ENCODE peak calls at places on chromosomes 6 and 20, in ten cellular contexts. B, S, Y, Z, V, L, J, P, F and D are unnamed samples.

GRCh38 chr6:45436544-45437440 is 59.1 kb upstream of the SUPT3H start:
- DNase-seq in J (no peak), Y (no peak), S (no peak), L (peak; percentile 94), P (no peak), V (peak; percentile 41), Z (no peak), B (no peak), F (no peak), D (no peak)

GRCh38 chr20:2326046-2326445 is 30.2 kb downstream of the TGM3 start:
- DNase-seq in B (no peak), Z (no peak), S (no peak), J (no peak), L (no peak), P (no peak), F (no peak), Y (no peak), V (no peak), D (no peak)

GRCh38 chr6:132011582-132011981 is 60.4 kb upstream of the CCN2 start:
- DNase-seq in J (no peak), L (peak; percentile 17), Y (no peak), V (no peak), B (no peak), F (no peak), Z (no peak), S (no peak), P (no peak), D (no peak)

GRCh38 chr20:434661-435419 is 26.7 kb downstream of the RBCK1 start:
- DNase-seq in L (no peak), B (no peak), F (no peak), S (no peak), J (peak; percentile 6), Y (no peak), V (no peak), Z (no peak), P (no peak), D (no peak)

GRCh38 chr6:45586216-45587171 is 208.8 kb upstream of the SUPT3H start:
- DNase-seq in Y (no peak), B (no peak), L (no peak), S (no peak), Z (no peak), V (peak; percentile 43), F (no peak), P (no peak), J (no peak), D (no peak)

GRCh38 chr6:90190181-90190580 is 106.5 kb downstream of the BACH2 start:
- DNase-seq in S (no peak), Y (no peak), B (no peak), P (no peak), F (no peak), V (no peak), J (no peak), L (peak; percentile 74), Z (no peak), D (no peak)

GRCh38 chr20:63821824-63822223 is 9.2 kb downstream of the ZBTB46 start:
- DNase-seq in F (no peak), L (no peak), Y (no peak), B (no peak), V (no peak), S (no peak), P (no peak), J (no peak), Z (no peak), D (no peak)

GRCh38 chr6:4936681-4937041 is 67.2 kb downstream of the RPP40 start:
- DNase-seq in Z (peak; percentile 47), J (no peak), F (no peak), S (no peak), Y (no peak), P (no peak), V (peak; percentile 53), B (no peak), L (peak; percentile 68), D (no peak)

GRCh38 chr6:67680297-67680932 is 954.7 kb upstream of the ADGRB3 start:
- DNase-seq in S (no peak), L (peak; percentile 64), Y (no peak), B (no peak), V (no peak), F (no peak), Z (no peak), J (no peak), P (no peak), D (no peak)

GRCh38 chr20:17629025-17629424 is 53.0 kb downstream of the RRBP1 start:
- DNase-seq in V (no peak), J (no peak), B (no peak), S (peak; percentile 7), Z (no peak), P (no peak), Y (no peak), F (no peak), L (no peak), D (no peak)

GRCh38 chr20:58550661-58551060 is 35.5 kb upstream of the APCDD1L start:
- DNase-seq in L (peak; percentile 99), Y (no peak), F (peak; percentile 40), B (no peak), P (no peak), V (no peak), Z (no peak), S (no peak), J (no peak), D (no peak)

GRCh38 chr6:21984135-21984534 is 312.7 kb downstream of the PRL start:
- DNase-seq in P (no peak), Z (no peak), L (no peak), V (no peak), S (no peak), F (no peak), J (no peak), Y (no peak), B (no peak), D (no peak)

GRCh38 chr6:21984551-21984950 is 312.3 kb downstream of the PRL start:
- DNase-seq in Z (no peak), P (no peak), J (no peak), Y (no peak), F (no peak), V (no peak), L (peak; percentile 65), S (no peak), B (no peak), D (no peak)

GRCh38 chr6:21987501-21987957 is 309.3 kb downstream of the PRL start:
- DNase-seq in V (peak; percentile 83), F (peak; percentile 34), S (peak; percentile 58), P (peak; percentile 49), Z (peak; percentile 76), B (peak; percentile 58), L (peak; percentile 97), J (peak; percentile 55), Y (peak; percentile 53), D (peak; percentile 76)

GRCh38 chr6:21986703-21987102 is 310.1 kb downstream of the PRL start:
- DNase-seq in V (no peak), S (no peak), Y (no peak), B (no peak), L (no peak), P (no peak), F (peak; percentile 22), Z (no peak), J (no peak), D (no peak)

DNA sequence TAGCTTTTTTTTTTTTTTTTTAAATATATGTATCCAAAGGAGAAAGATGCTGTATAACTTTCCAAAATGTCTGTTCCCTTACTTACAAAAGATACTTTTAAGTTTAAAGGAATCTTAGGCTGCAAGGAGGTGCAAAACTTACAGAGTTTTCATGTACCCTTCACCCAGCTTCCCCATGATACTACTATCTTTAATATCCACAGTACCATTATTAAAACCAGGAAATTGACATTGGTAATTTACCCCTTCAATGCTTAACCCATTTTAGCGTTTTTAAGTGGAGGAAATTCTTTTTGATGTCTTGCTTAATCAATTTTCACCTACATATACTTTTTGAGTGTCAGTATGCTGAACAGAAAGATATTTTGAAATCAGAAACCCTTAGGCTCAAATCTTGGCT is 310.9 kb downstream of the PRL start:
- DNase-seq in Y (no peak), F (no peak), P (no peak), S (no peak), B (no peak), V (no peak), L (no peak), J (no peak), Z (no peak), D (no peak)
- H3K4me1 ChIP-seq in Y (peaks cover 39% of the 10 kb centered on the region), F (peaks cover 4% of the 10 kb centered on the region), P (no peaks in the 10 kb centered on the region), S (no peaks in the 10 kb centered on the region), B (peaks cover 7% of the 10 kb centered on the region), V (no peaks in the 10 kb centered on the region), L (peaks cover 5% of the 10 kb centered on the region), J (peaks cover 7% of the 10 kb centered on the region), Z (peaks cover 29% of the 10 kb centered on the region), D (peaks cover 24% of the 10 kb centered on the region)

DNA sequence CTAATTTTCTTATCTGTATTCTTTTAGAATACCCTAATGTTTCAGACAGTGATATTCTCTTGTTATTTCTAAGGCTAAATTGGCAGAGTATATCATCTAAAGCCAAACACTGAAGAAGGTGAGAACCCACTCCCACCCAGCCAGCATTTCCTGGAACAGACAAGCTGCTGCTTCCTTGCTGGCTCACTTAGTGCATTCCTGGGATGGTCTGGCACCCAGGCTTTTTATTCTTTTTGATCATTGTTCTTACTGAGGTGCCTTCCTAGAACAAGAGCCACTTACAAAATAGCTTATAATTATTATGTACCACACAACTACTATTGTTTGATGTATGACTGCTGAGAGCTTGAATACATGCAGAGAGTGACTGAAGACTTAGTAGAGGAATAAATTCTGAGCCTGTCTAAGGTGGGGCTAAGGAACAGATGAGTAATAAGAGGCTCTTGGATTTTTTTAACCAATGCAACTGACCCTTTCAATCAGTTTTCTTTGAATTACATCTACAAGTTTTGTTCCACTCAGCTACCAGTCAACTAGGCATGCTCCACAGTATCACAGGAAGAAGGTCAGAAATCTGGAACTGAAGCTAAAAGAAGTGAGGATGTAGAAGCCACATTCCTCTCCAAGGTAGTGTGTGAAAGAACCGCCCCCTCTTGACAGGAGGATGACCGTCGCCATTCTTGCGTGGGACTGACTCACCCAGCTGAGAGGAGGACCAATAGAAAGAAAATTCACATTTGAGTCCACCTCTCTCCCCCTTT is 30.1 kb downstream of the PRPH2 start:
- DNase-seq in P (no peak), Z (no peak), L (peak; percentile 90), V (peak; percentile 62), Y (no peak), F (peak; percentile 61), B (no peak), J (no peak), S (peak; percentile 33), D (no peak)
- H3K4me1 ChIP-seq in P (no peaks in the 10 kb centered on the region), Z (no peaks in the 10 kb centered on the region), L (peaks cover 11% of the 10 kb centered on the region), V (no peaks in the 10 kb centered on the region), Y (peaks cover 52% of the 10 kb centered on the region), F (no peaks in the 10 kb centered on the region), B (peaks cover 44% of the 10 kb centered on the region), J (peaks cover 2% of the 10 kb centered on the region), S (peaks cover 65% of the 10 kb centered on the region), D (peaks cover 5% of the 10 kb centered on the region)

GRCh38 chr20:44896583-44896982 is 11.1 kb downstream of the YWHAB start:
- DNase-seq in J (no peak), S (no peak), P (no peak), V (no peak), B (no peak), Z (no peak), F (no peak), L (no peak), Y (no peak), D (no peak)
- H3K4me1 ChIP-seq in J (peaks cover 6% of the 10 kb centered on the region), S (peaks cover 23% of the 10 kb centered on the region), P (peaks cover 5% of the 10 kb centered on the region), V (no peaks in the 10 kb centered on the region), B (peaks cover 12% of the 10 kb centered on the region), Z (peaks cover 13% of the 10 kb centered on the region), F (peaks cover 5% of the 10 kb centered on the region), L (peaks cover 4% of the 10 kb centered on the region), Y (peaks cover 88% of the 10 kb centered on the region), D (no peaks in the 10 kb centered on the region)

DNA sequence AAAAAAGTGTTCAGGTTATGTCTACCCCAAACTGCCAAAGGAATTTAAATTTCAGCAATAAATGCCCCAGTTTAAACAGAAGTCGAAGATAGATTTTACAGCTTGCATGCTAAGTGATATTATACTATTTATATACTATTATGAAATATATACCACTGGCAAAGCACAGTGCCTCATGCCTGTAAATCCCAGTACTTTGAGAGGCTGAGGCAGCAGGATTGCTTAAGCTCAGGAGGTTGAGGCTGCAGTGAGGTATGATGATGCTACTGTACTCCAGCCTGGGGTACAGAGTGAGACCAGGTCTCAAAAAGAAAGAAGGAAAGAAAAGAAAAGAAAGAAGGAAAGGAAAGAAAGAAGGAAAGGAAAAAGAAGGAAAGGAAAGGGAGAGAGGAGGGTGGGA is 102.1 kb downstream of the MTFR2 start:
- DNase-seq in P (no peak), J (no peak), F (no peak), V (no peak), Y (no peak), B (no peak), Z (no peak), S (no peak), L (no peak), D (no peak)
- H3K4me1 ChIP-seq in P (no peaks in the 10 kb centered on the region), J (no peaks in the 10 kb centered on the region), F (no peaks in the 10 kb centered on the region), V (no peaks in the 10 kb centered on the region), Y (peaks cover 71% of the 10 kb centered on the region), B (no peaks in the 10 kb centered on the region), Z (no peaks in the 10 kb centered on the region), S (peaks cover 4% of the 10 kb centered on the region), L (no peaks in the 10 kb centered on the region), D (peaks cover 4% of the 10 kb centered on the region)